ENCODE peak calls at places on chromosomes 4 and X, in eight cellular contexts. C is HL-60, R is GM12878, W is GM23338, N is HCT116, M is A549, I is HepG2, X is SK-N-SH. D is an unnamed sample.

GRCh38 chr4:11720292-11720691 is 291.6 kb upstream of the HS3ST1 start:
- DNase-seq in W (peak; percentile 45), C (no peak), N (no peak), X (peak; percentile 4), R (no peak), I (no peak), M (peak; percentile 2), D (no peak)

GRCh38 chr4:94399277-94399676 is 52.5 kb upstream of the PDLIM5 start:
- DNase-seq in I (no peak), X (no peak), N (no peak), W (no peak), R (no peak), C (no peak), M (no peak), D (no peak)

GRCh38 chr4:74738756-74739155 is 55.6 kb downstream of the BTC start:
- DNase-seq in W (no peak), I (no peak), R (no peak), N (no peak), M (no peak), X (no peak), C (no peak), D (no peak)

GRCh38 chr4:3250438-3250955 is 1.5 kb downstream of the MSANTD1 start:
- DNase-seq in N (no peak), M (no peak), W (peak; percentile 68), C (no peak), I (peak; percentile 41), X (no peak), R (no peak), D (no peak)

GRCh38 chr4:41199788-41200187 is 14.6 kb downstream of the APBB2 start:
- DNase-seq in W (no peak), R (no peak), M (no peak), I (no peak), X (no peak), N (no peak), C (no peak), D (no peak)

GRCh38 chr4:153166971-153167501 is 37.2 kb upstream of the TRIM2 start:
- DNase-seq in N (no peak), X (no peak), M (no peak), C (no peak), R (no peak), I (peak; percentile 38), W (no peak), D (no peak)

GRCh38 chr4:128384091-128384520 is 96.5 kb upstream of the PGRMC2 start:
- DNase-seq in X (no peak), N (no peak), M (no peak), I (no peak), R (no peak), C (no peak), W (no peak), D (no peak)

GRCh38 chr4:184583738-184584502 is 65.3 kb downstream of the CASP3 start:
- DNase-seq in R (peak; percentile 41), C (no peak), N (no peak), I (no peak), X (no peak), M (no peak), W (no peak), D (no peak)

GRCh38 chr4:109754093-109754857 is 24.4 kb upstream of the PLA2G12A start:
- DNase-seq in R (no peak), M (no peak), N (no peak), C (no peak), X (no peak), I (no peak), W (no peak), D (no peak)

GRCh38 chr4:116395408-116395807 is 690.0 kb downstream of the TRAM1L1 start:
- DNase-seq in W (no peak), R (no peak), C (no peak), X (no peak), N (no peak), M (no peak), I (no peak), D (no peak)

GRCh38 chrX:48574270-48575266 is at the start of gene RBM3:
- DNase-seq in W (peak; percentile 91), M (peak; percentile 86), N (peak; percentile 77), X (peak; percentile 85), R (peak; percentile 83), I (peak; percentile 82), C (peak; percentile 82), D (peak; percentile 81)

GRCh38 chr4:145815027-145815612 is 123.5 kb downstream of the ZNF827 start:
- DNase-seq in R (no peak), C (no peak), M (no peak), X (no peak), N (no peak), W (no peak), I (no peak), D (no peak)

GRCh38 chr4:162503868-162504267 is 340.1 kb upstream of the FSTL5 start:
- DNase-seq in R (no peak), N (no peak), X (no peak), W (no peak), C (no peak), M (no peak), I (no peak), D (no peak)

GRCh38 chr4:21195682-21196081 is 495.4 kb downstream of the PACRGL start:
- DNase-seq in C (no peak), X (no peak), W (peak; percentile 17), M (no peak), I (no peak), R (no peak), N (no peak), D (no peak)

GRCh38 chr4:106810122-106810521 is 226.0 kb downstream of the DKK2 start:
- DNase-seq in W (no peak), C (no peak), N (no peak), X (no peak), R (no peak), M (no peak), I (no peak), D (no peak)

GRCh38 chr4:106803107-106803506 is 233.0 kb downstream of the DKK2 start:
- DNase-seq in M (no peak), C (no peak), N (no peak), W (no peak), R (no peak), I (no peak), X (no peak), D (no peak)

GRCh38 chr4:106809083-106809482 is 227.0 kb downstream of the DKK2 start:
- DNase-seq in C (peak; percentile 26), W (peak; percentile 35), N (peak; percentile 26), R (no peak), I (peak; percentile 19), X (peak; percentile 4), M (no peak), D (no peak)

GRCh38 chr4:106806158-106806797 is 229.8 kb downstream of the DKK2 start:
- DNase-seq in M (no peak), N (no peak), W (no peak), X (no peak), R (no peak), I (no peak), C (no peak), D (no peak)
- TF ChIP-seq REST in M (no peak), N (no peak), W (no peak), X (no peak), R (no peak), I (no peak), C (no peak), D (no peak)

DNA sequence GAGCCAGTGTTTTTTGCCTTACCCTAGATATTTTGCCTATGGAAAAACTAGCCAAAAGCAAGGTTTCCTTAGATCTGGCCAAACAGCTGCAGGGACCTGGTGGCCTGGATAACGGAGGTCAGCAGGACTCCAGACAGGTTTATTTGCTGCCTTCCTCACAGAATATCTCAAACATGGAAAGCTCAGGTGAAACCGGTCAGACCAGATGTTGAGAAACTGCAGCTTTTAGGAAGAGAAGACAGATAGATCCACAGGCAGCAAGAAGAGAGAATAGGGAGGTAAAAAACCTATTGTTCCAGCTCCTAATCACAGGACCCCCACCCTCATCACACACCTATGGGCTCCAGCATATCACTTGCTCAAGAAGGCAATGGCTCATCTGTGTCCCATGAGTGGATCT is 16.2 kb downstream of the SLC16A2 start:
- DNase-seq in N (no peak), C (no peak), I (no peak), M (no peak), X (no peak), R (no peak), W (no peak), D (no peak)
- TF ChIP-seq REST in N (no peak), C (no peak), I (no peak), M (no peak), X (no peak), R (no peak), W (no peak), D (no peak)

DNA sequence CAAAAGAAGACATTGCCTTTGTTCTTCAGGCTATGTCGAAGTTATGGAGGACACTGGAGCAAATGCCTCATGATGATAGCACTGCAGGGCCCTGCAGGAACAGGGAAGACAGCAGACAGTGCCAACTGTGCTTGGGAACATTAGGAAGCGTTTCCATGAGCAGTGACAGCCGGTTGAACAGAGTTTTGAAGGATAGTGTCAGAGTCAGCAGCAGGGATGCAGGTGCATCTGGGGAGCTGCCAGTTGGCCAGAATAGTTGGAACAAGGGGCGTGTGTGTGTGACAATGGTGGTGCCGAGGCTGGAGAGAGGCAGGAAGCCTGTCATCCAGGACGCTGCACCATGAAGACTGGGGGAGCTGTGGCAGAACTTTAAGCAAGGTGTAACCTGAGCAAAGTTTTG is 88.6 kb downstream of the SHROOM3 start:
- DNase-seq in X (no peak), N (no peak), W (no peak), I (no peak), M (no peak), R (no peak), C (no peak), D (no peak)
- TF ChIP-seq REST in X (no peak), N (no peak), W (no peak), I (no peak), M (no peak), R (no peak), C (no peak), D (no peak)

GRCh38 chr4:185916231-185916630 is 104.2 kb upstream of the SORBS2 start:
- DNase-seq in W (no peak), R (no peak), C (no peak), M (no peak), N (no peak), I (no peak), X (no peak), D (no peak)

GRCh38 chr4:185915271-185915670 is 103.3 kb upstream of the SORBS2 start:
- DNase-seq in R (no peak), I (no peak), N (no peak), W (no peak), M (no peak), C (no peak), X (no peak), D (no peak)

GRCh38 chr4:185915817-185916216 is 103.8 kb upstream of the SORBS2 start:
- DNase-seq in I (no peak), W (no peak), C (no peak), R (no peak), X (no peak), M (no peak), N (no peak), D (no peak)

GRCh38 chr4:185914583-185915199 is 102.7 kb upstream of the SORBS2 start:
- DNase-seq in C (no peak), M (no peak), W (no peak), I (peak; percentile 72), X (peak; percentile 33), N (no peak), R (no peak), D (no peak)

DNA sequence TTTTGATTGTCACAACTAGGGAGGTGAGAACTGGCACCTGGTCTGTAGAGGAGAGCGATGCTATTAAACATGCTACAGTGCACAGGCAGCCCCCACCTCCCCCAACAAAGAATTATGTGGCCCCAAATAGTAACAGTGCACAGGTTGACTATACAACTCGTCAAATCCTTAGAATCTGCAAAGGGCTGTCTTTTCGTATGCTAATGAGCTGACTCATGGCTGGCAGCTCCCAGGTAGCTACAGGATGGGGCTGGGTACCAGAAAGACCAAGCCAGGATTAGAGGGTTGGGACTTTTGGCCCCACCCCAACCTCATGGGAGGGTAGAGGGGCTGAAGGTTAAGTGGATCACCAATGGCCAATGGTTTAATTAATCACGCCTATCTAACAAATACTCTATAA is 104.7 kb upstream of the SORBS2 start:
- DNase-seq in R (no peak), X (no peak), N (no peak), W (peak; percentile 43), I (no peak), M (no peak), C (no peak), D (no peak)
- TF ChIP-seq REST in R (no peak), X (no peak), N (no peak), W (no peak), I (no peak), M (no peak), C (no peak), D (no peak)